ENCODE peak calls at places on chromosome 4, in eight cellular contexts. U is cerebellar cortex; Q is amygdala; F is NCI-H1417 treated with DMSO at 0.1 percent for 48 hours; K is posterior cingulate gyrus; I is activated naive CD4-positive, alpha-beta T cell treated with anti-CD3 and anti-CD28 coated beads, Interleukin-2, amount 50 U/mL, for 72 hours; G is activated effector memory CD4-positive, alpha-beta T cell treated with Interleukin-2 at 50 U/mL for 16 hours; R is kidney epithelial cell. Y is an unnamed sample.

GRCh38 chr4:14399919-14400706 is 602.2 kb upstream of the CPEB2 start:
- DNase-seq in U (no peak), Q (no peak), F (no peak), K (no peak), I (no peak), G (no peak), R (no peak), Y (no peak)

GRCh38 chr4:98242538-98242937 is 18.6 kb upstream of the RAP1GDS1 start:
- DNase-seq in U (no peak), Q (no peak), F (no peak), K (no peak), I (no peak), G (no peak), R (no peak), Y (no peak)

GRCh38 chr4:19051751-19052296 is 1030.3 kb upstream of the LCORL start:
- DNase-seq in U (no peak), Q (no peak), F (no peak), K (no peak), I (no peak), G (no peak), R (no peak), Y (no peak)

GRCh38 chr4:59002148-59002547 is 1892.0 kb upstream of the IGFBP7 start:
- DNase-seq in U (no peak), Q (no peak), F (no peak), K (no peak), I (no peak), G (no peak), R (no peak), Y (no peak)

GRCh38 chr4:141802324-141802723 is 165.9 kb downstream of the IL15 start:
- DNase-seq in U (no peak), Q (no peak), F (no peak), K (no peak), I (no peak), G (no peak), R (peak; percentile 52), Y (no peak)

GRCh38 chr4:183362916-183363542 is 40.8 kb upstream of the CLDN24 start:
- DNase-seq in U (no peak), Q (no peak), F (no peak), K (no peak), I (no peak), G (no peak), R (no peak), Y (no peak)

GRCh38 chr4:148443550-148444295 is 1.5 kb upstream of the NR3C2 start:
- DNase-seq in U (no peak), Q (peak; percentile 62), F (no peak), K (peak; percentile 28), I (peak; percentile 44), G (peak; percentile 32), R (no peak), Y (no peak)

GRCh38 chr4:48739560-48740019 is 40.5 kb downstream of the FRYL start:
- DNase-seq in U (no peak), Q (no peak), F (no peak), K (no peak), I (no peak), G (no peak), R (no peak), Y (no peak)

GRCh38 chr4:142095886-142096605 is 459.7 kb downstream of the IL15 start:
- DNase-seq in U (no peak), Q (no peak), F (no peak), K (no peak), I (no peak), G (no peak), R (peak; percentile 87), Y (peak; percentile 39)

GRCh38 chr4:157664726-157665125 is 444.2 kb downstream of the GRIA2 start:
- DNase-seq in U (no peak), Q (no peak), F (no peak), K (no peak), I (no peak), G (no peak), R (peak; percentile 9), Y (no peak)

Y was measured in Ammon's horn.